ENCODE peak calls at places on chromosomes 13 and 19, in four cellular contexts. S is heart right ventricle, W is fibroblast of the aortic adventitia, D is thoracic aorta. I is an unnamed sample.

GRCh38 chr13:48591889-48592725 is 59.2 kb upstream of the RCBTB2 start:
- DNase-seq in S (no peak), W (no peak), D (no peak), I (no peak)

GRCh38 chr13:95354680-95355487 is 53.6 kb upstream of the ABCC4 start:
- DNase-seq in D (no peak), S (no peak), W (no peak), I (no peak)

GRCh38 chr19:58067240-58067912 is 8.3 kb downstream of the ZNF135 start:
- DNase-seq in W (no peak), D (no peak), S (no peak), I (no peak)

GRCh38 chr19:11482384-11483050 is 1.7 kb upstream of the ELAVL3 start:
- DNase-seq in D (peak), S (peak), W (peak), I (peak)

GRCh38 chr13:51921790-51922740 is 60.3 kb downstream of the CCDC70 start:
- DNase-seq in W (no peak), S (no peak), D (no peak), I (no peak)

GRCh38 chr13:24493356-24493755 is 19.2 kb downstream of the PARP4 start:
- DNase-seq in D (no peak), S (no peak), W (no peak), I (no peak)

GRCh38 chr13:29847501-29847983 is 2.9 kb downstream of the UBL3 start:
- DNase-seq in D (no peak), W (peak), S (no peak), I (no peak)

GRCh38 chr19:17757125-17757524 is 5.8 kb downstream of the FCHO1 start:
- DNase-seq in S (peak), D (no peak), W (peak), I (no peak)

GRCh38 chr19:39342647-39343305 is 555 bp downstream of the SAMD4B start:
- DNase-seq in S (peak), W (no peak), D (no peak), I (no peak)

GRCh38 chr19:42394751-42395150 is 4.7 kb upstream of the CNFN start:
- DNase-seq in D (no peak), S (no peak), W (no peak), I (no peak)

GRCh38 chr13:104816716-104817115 is 1718.7 kb downstream of the EFNB2 start:
- DNase-seq in S (no peak), D (no peak), W (no peak), I (no peak)

GRCh38 chr13:110517505-110518149 is 43.9 kb downstream of the RAB20 start:
- DNase-seq in D (no peak), W (peak), S (no peak), I (no peak)

GRCh38 chr19:39212377-39212742 is 8.3 kb upstream of the SYCN start:
- DNase-seq in W (peak), S (no peak), D (no peak), I (no peak)

GRCh38 chr13:23386533-23386932 is 47.0 kb downstream of the SACS start:
- DNase-seq in D (no peak), S (no peak), W (no peak), I (no peak)

GRCh38 chr19:38130399-38130798 is 93.6 kb downstream of the DPF1 start:
- DNase-seq in W (no peak), S (no peak), D (no peak), I (no peak)

GRCh38 chr13:44801990-44802389 is 187.3 kb downstream of the NUFIP1 start:
- DNase-seq in D (no peak), W (peak), S (no peak), I (no peak)

GRCh38 chr19:44912854-44913253 is 1.6 kb upstream of the APOC1 start:
- DNase-seq in S (no peak), D (no peak), W (no peak), I (no peak)

GRCh38 chr13:30870049-30870884 is 35.8 kb upstream of the MEDAG start:
- DNase-seq in W (peak), S (peak), D (peak), I (peak)

GRCh38 chr19:57210381-57210780 is 19.1 kb downstream of the ZNF264 start:
- DNase-seq in W (no peak), S (no peak), D (no peak), I (no peak)

GRCh38 chr19:56341948-56342347 is 27.3 kb upstream of the ZSCAN5A start:
- DNase-seq in D (no peak), S (no peak), W (no peak), I (no peak)

GRCh38 chr13:99303863-99304521 is 3.2 kb downstream of the GPR183 start:
- DNase-seq in S (no peak), W (no peak), D (no peak), I (no peak)

GRCh38 chr13:38564751-38565150 is 122.1 kb upstream of the FREM2 start:
- DNase-seq in W (no peak), D (no peak), S (no peak), I (no peak)

GRCh38 chr19:21586341-21587116 is 81.1 kb downstream of the ZNF429 start:
- DNase-seq in W (no peak), D (no peak), S (peak), I (no peak)

GRCh38 chr13:73096173-73097117 is 37.6 kb downstream of the KLF5 start:
- DNase-seq in D (no peak), S (no peak), W (no peak), I (no peak)

GRCh38 chr19:2089001-2089711 is 7.0 kb downstream of the MOB3A start:
- DNase-seq in D (no peak), W (no peak), S (no peak), I (no peak)

GRCh38 chr13:49097374-49097773 is 121.7 kb downstream of the FNDC3A start:
- DNase-seq in W (peak), D (no peak), S (no peak), I (no peak)

GRCh38 chr13:106373989-106374572 is 161.4 kb downstream of the EFNB2 start:
- DNase-seq in W (peak), S (no peak), D (no peak), I (no peak)

GRCh38 chr19:55549500-55550320 is 4.4 kb upstream of the SBK3 start:
- DNase-seq in W (peak), S (no peak), D (no peak), I (no peak)

GRCh38 chr13:76672422-76672821 is 213.8 kb downstream of the KCTD12 start:
- DNase-seq in S (no peak), W (peak), D (no peak), I (no peak)

GRCh38 chr13:20489185-20489820 is 36.4 kb downstream of the CRYL1 start:
- DNase-seq in S (no peak), W (no peak), D (no peak), I (no peak)

GRCh38 chr13:22926176-22927007 is 254.4 kb upstream of the SGCG start:
- DNase-seq in W (peak), D (no peak), S (peak), I (peak)

GRCh38 chr19:511101-511841 is 4.0 kb downstream of the TPGS1 start:
- DNase-seq in S (no peak), W (no peak), D (no peak), I (no peak)

GRCh38 chr13:71828117-71828516 is 38.9 kb downstream of the DACH1 start:
- DNase-seq in D (no peak), S (no peak), W (no peak), I (no peak)

GRCh38 chr19:40807147-40808020 is 8.4 kb downstream of the EGLN2 start:
- DNase-seq in W (no peak), S (no peak), D (no peak), I (no peak)

GRCh38 chr19:5109560-5109959 is 140.6 kb downstream of the KDM4B start:
- DNase-seq in S (no peak), W (no peak), D (no peak), I (no peak)
- TF ChIP-seq CTCF in S (no peak), W (no peak), D (no peak), I (no peak)

GRCh38 chr19:32037998-32038732 is 307.2 kb upstream of the ZNF507 start:
- DNase-seq in W (no peak), S (no peak), D (no peak), I (no peak)

GRCh38 chr19:32040246-32040645 is 305.2 kb upstream of the ZNF507 start:
- DNase-seq in S (no peak), W (no peak), D (no peak), I (no peak)

GRCh38 chr19:32039446-32039845 is 306.0 kb upstream of the ZNF507 start:
- DNase-seq in W (no peak), S (no peak), D (no peak), I (no peak)

DNA sequence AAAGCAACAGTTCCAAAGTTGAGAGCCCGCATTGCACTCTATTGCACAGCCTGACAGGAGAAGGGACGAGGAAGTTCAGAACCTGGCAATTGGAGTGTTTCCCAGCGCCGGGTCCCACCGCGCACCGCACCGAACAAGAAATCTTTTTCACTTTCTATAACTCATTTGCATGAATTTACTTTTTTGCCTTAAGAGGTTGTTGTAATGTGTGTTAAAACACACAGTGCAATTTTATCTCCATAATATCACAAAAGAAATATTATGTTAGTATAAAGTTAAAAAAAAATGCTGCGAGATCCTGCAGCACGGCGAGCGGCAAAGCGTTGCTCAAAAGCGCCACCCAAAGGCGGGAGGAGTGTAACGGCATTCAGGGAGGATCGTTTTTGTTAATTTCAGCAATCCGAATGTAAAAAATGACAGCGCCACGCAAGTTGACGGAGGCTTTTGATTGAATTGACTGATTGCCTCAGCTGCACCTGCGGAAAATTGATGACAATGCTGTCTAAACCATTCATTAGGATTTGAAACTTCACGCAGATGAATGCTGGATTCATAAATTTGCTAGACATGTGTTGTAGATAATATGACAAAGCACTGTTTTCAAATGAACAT is 303.6 kb upstream of the ZNF507 start:
- DNase-seq in S (peak), W (peak), D (no peak), I (no peak)
- TF ChIP-seq CTCF in S (peak), W (peak), D (peak), I (peak)

DNA sequence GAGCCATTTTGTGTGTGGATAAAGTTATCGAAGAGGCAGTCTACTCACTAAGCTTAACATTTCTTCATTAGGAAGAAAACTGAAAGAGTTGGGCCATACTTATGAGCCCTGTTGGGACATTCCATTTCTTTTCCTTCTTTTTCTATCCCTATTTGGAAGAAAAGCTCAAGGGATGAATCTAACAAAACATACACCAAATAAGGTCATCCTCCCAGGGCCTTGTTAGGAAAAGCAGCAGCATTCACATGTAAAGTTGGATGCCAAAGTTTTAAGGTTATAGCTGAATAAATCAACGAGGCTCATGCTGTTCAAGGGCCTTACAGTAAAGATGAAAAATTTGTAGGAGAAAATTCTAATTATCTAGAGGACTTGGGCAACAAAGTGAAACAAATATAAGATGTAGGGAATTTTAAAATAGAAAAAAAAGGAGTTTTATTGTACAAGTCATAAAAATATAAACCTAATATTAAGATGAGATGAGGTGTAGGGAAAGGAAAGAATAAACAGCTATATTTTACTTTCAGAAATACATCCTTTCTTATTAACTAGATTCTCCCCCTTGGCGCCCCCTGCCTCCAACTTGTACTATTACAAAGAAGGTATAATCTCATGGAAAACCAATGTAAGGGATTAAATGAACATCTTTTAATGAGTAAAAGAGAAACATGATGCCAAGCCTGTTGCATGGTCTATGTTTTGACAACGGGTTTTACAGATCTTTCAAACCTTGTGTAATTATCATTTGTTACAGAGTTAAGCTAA is 160.4 kb downstream of the PCDH20 start:
- DNase-seq in D (no peak), W (no peak), S (no peak), I (no peak)
- TF ChIP-seq CTCF in D (no peak), W (no peak), S (peak), I (no peak)

DNA sequence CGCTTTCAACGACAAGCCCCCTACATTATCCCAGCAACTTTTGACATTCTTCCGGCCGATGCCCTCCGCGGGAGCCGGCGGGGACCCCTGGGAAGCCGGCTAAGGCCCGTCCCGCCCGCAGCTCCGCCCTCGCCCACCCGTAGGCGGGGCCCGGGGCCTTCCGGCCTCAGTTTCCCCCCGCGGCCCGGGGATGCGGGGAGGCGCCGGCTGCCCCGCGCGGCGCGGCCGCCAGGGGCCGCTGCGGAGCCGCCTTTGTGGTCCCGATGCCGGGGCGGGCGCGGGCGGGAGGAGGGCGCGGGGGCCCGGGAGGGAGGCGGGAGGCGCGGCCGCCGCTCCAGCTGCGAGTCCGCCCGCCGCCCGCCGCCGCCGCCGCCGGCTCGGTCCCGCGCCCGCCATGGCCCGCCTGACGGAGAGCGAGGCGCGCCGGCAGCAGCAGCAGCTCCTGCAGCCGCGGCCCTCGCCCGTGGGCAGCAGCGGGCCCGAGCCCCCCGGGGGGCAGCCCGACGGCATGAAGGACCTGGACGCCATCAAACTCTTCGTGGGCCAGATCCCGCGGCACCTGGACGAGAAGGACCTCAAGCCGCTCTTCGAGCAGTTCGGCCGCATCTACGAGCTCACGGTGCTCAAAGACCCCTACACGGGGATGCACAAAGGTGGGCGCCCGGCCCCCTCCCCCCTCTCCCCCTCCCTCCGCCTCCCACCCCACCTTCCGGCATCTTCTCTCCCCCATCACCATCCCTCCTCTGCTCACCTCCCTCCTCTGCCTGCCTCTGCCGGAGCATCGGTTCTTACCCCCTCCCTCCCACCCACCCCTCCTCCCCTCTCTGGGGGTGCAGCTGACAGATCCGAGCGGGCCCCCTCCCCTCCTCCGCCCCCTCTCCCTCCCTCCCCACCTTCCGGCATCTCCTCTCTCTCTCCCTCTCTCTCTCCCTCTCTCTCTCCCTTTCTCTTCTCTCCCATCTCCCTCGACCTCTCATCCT is at the start of gene CELF5:
- DNase-seq in S (peak), D (no peak), W (no peak), I (no peak)
- TF ChIP-seq CTCF in S (peak), D (peak), W (peak), I (peak)

GRCh38 chr13:112931028-112931934 is 37.7 kb upstream of the MCF2L start:
- DNase-seq in D (no peak), S (no peak), W (peak), I (no peak)
- TF ChIP-seq CTCF in D (peak), S (peak), W (peak), I (no peak)

GRCh38 chr13:50268500-50268899 is 253.3 kb downstream of the KCNRG start:
- DNase-seq in D (no peak), W (peak), S (no peak), I (no peak)
- TF ChIP-seq CTCF in D (no peak), W (peak), S (no peak), I (peak)

GRCh38 chr13:46383383-46383782 is 3.7 kb downstream of the RUBCNL start:
- DNase-seq in W (no peak), D (no peak), S (no peak), I (no peak)
- TF ChIP-seq CTCF in W (no peak), D (no peak), S (no peak), I (no peak)

DNA sequence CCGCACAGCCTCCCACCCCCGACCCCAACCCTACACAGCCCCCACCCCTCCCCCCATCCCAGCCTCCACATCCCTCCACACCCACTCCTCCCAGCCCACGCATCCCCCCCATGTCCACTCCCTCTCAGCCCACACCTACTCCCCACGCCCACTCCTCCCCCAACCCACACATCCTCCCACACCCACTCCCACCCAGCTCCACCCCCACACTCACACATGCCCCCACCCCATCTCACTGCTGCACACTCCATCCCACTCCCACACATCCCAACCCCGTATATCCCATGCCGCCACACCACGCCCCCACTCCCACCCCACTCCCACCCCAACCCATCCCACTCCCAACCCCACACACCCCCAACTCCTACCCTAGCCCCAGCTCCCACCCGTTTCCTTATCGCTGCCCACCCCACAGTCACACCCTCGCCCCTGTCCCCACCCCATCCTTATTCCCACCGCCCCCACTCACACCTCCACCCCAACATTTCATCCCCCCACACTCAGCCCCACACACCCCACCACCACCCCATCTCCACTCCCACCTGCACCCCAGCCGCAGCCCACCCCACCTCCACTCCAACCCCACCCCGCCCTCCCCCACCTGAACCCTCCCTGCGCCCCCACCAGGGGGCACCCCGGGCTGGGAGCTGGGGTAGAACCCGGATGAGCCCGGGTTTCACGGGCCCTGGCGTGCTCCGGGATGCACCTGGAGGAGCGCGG is 809 bp downstream of the TDRD12 start:
- DNase-seq in W (no peak), D (no peak), S (no peak), I (no peak)
- TF ChIP-seq CTCF in W (no peak), D (no peak), S (no peak), I (no peak)

GRCh38 chr13:78131811-78132210 is 213.2 kb upstream of the EDNRB start:
- DNase-seq in D (no peak), S (no peak), W (peak), I (no peak)
- TF ChIP-seq CTCF in D (no peak), S (no peak), W (peak), I (no peak)

GRCh38 chr19:5316138-5316537 is 24.5 kb downstream of the PTPRS start:
- DNase-seq in D (no peak), W (no peak), S (no peak), I (no peak)
- TF ChIP-seq CTCF in D (no peak), W (no peak), S (no peak), I (no peak)

I was measured in tibial nerve.